ENCODE peak calls at places on chromosomes 6 and 20, in seven cellular contexts. Y is AG04450, U is A549, J is A673, D is NB4, I is HCT116, X is endothelial cell. R is an unnamed sample.

GRCh38 chr6:140590641-140591040 is 1216.2 kb upstream of the CITED2 start:
- DNase-seq in Y (no peak), U (no peak), J (no peak), D (no peak), I (no peak), X (no peak), R (no peak)

GRCh38 chr6:163249651-163250101 is 164.8 kb upstream of the QKI start:
- DNase-seq in Y (no peak), U (no peak), J (no peak), D (peak; percentile 13), I (no peak), X (no peak), R (no peak)

GRCh38 chr6:15682965-15683822 is 20.4 kb upstream of the DTNBP1 start:
- DNase-seq in Y (no peak), U (no peak), J (no peak), D (peak; percentile 72), I (no peak), X (no peak), R (no peak)

GRCh38 chr6:93799226-93799625 is 379.9 kb upstream of the EPHA7 start:
- DNase-seq in Y (no peak), U (no peak), J (no peak), D (no peak), I (no peak), X (no peak), R (no peak)

GRCh38 chr6:132527791-132528190 is 10.3 kb upstream of the TAAR9 start:
- DNase-seq in Y (no peak), U (no peak), J (peak; percentile 69), D (peak; percentile 68), I (peak; percentile 83), X (no peak), R (no peak)

GRCh38 chr6:73768630-73769029 is 72.6 kb downstream of the CD109 start:
- DNase-seq in Y (no peak), U (no peak), J (peak; percentile 36), D (peak; percentile 18), I (no peak), X (no peak), R (no peak)

GRCh38 chr20:3751664-3752385 is 15.7 kb downstream of the ADISSP start:
- DNase-seq in Y (no peak), U (no peak), J (no peak), D (no peak), I (no peak), X (no peak), R (peak; percentile 73)

GRCh38 chr6:27168586-27169443 is 78.7 kb upstream of the PRSS16 start:
- DNase-seq in Y (peak; percentile 84), U (no peak), J (no peak), D (no peak), I (no peak), X (no peak), R (no peak)

GRCh38 chr6:145548941-145549652 is 186.2 kb downstream of the EPM2A start:
- DNase-seq in Y (no peak), U (no peak), J (no peak), D (no peak), I (no peak), X (no peak), R (no peak)

GRCh38 chr6:34393191-34393967 is 910 bp upstream of the NUDT3 start:
- DNase-seq in Y (no peak), U (no peak), J (no peak), D (peak; percentile 85), I (no peak), X (no peak), R (no peak)

GRCh38 chr6:38985839-38986238 is 62.7 kb upstream of the GLP1R start:
- DNase-seq in Y (no peak), U (no peak), J (no peak), D (no peak), I (no peak), X (no peak), R (no peak)

GRCh38 chr6:21613809-21614208 is 20.3 kb downstream of the SOX4 start:
- DNase-seq in Y (no peak), U (no peak), J (no peak), D (no peak), I (no peak), X (no peak), R (no peak)

GRCh38 chr6:28809947-28810654 is 113.7 kb downstream of the TRIM27 start:
- DNase-seq in Y (no peak), U (no peak), J (peak; percentile 68), D (peak; percentile 62), I (no peak), X (no peak), R (no peak)

GRCh38 chr20:51384854-51385253 is 157.7 kb downstream of the NFATC2 start:
- DNase-seq in Y (no peak), U (no peak), J (no peak), D (no peak), I (no peak), X (no peak), R (no peak)
- TF ChIP-seq CTCF in Y (no peak), U (no peak), J (no peak), D (no peak), I (no peak), X (no peak), R (no peak)

GRCh38 chr6:24497254-24497989 is 2.7 kb downstream of the ALDH5A1 start:
- DNase-seq in Y (no peak), U (no peak), J (no peak), D (no peak), I (no peak), X (no peak), R (peak; percentile 69)

GRCh38 chr6:24495516-24495847 is 713 bp downstream of the ALDH5A1 start:
- DNase-seq in Y (no peak), U (peak; percentile 35), J (peak; percentile 30), D (peak; percentile 78), I (peak; percentile 0), X (peak; percentile 41), R (peak; percentile 84)

GRCh38 chr6:24492475-24492874 is 2.3 kb upstream of the ALDH5A1 start:
- DNase-seq in Y (no peak), U (no peak), J (peak; percentile 30), D (no peak), I (no peak), X (peak; percentile 34), R (no peak)

GRCh38 chr6:24493945-24494725 is 634 bp upstream of the ALDH5A1 start:
- DNase-seq in Y (no peak), U (no peak), J (no peak), D (no peak), I (no peak), X (no peak), R (no peak)

DNA sequence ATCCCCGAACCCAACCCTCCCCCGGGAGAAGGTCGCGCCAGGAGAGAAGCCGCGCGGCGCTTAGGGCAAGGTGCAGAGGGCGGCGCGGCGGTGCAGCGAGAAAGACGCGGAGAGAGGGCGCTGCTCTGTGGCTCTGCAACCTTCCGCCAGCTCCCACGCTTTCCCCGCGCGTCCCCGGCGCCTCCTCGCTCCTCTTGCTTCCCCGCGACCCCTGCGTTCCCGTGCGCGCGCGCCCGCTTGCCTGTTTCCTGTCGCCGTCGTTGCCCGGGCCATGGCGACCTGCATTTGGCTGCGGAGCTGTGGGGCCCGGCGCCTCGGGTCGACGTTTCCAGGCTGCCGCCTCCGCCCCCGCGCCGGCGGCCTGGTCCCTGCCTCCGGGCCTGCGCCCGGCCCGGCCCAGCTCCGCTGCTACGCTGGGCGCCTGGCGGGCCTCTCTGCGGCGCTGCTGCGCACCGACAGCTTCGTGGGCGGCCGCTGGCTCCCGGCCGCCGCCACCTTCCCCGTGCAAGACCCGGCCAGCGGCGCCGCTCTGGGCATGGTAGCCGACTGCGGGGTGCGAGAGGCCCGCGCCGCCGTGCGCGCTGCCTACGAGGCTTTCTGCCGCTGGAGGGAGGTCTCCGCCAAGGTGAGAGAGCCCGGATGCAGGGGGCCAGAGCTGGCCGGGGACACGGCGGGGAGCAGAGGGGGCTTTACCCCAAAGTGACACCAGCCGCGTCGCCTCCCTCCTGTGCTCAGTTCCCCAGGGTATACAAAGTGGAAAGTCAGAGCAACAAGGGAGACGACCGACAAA is at the start of gene ALDH5A1:
- DNase-seq in Y (no peak), U (peak; percentile 48), J (peak; percentile 76), D (peak; percentile 90), I (peak; percentile 24), X (peak; percentile 68), R (peak; percentile 87)
- TF ChIP-seq CTCF in Y (peak; percentile 20), U (peak; percentile 27), J (peak; percentile 51), D (peak; percentile 17), I (no peak), X (no peak), R (peak; percentile 62)

GRCh38 chr20:7882076-7882475 is 58.2 kb downstream of the HAO1 start:
- DNase-seq in Y (no peak), U (no peak), J (no peak), D (no peak), I (no peak), X (no peak), R (no peak)
- TF ChIP-seq CTCF in Y (no peak), U (no peak), J (no peak), D (no peak), I (no peak), X (no peak), R (no peak)

DNA sequence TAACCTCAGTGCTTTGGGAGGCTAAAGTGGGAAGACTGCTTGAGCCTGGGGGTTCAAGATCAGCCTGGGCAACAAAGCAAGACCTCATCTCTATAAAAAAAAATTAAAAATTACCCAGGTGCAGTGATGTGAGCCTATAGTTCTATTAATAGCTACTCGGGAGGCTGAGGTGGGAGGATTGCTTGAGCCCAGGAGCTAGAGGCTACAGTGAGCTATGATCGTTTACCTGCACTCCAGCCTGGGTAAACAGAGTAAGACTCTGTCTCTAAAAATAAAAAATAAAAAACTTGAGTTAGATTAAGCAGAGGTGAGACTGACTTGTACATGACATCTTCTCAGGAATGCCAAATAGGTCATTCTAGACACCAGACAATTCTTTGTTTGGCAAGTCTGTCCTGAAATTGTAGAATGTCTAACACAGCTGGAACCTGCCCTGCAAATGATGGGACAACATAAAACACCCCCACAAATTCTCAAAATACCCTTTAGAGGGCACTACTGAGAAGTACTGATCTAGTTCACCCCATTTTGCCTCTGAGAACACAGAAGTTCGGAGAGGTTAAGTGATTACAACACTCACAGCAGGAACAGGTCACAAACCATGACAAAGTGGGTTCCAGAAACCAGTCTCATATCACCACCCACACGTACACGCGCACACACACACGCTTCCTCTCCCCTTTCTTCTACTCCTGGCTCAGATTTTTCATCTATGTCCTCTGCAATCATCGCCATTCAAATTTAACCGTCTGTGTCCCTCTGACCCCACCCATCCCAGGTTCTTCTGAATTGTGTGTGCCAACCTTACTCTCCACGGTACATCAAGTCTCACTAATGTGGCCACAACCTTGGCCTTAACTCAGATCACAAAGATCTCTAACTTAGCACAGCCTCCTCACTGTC is 38.3 kb downstream of the ARHGAP18 start:
- DNase-seq in Y (no peak), U (no peak), J (peak; percentile 53), D (peak; percentile 92), I (no peak), X (no peak), R (peak; percentile 74)
- TF ChIP-seq CTCF in Y (no peak), U (no peak), J (peak; percentile 45), D (peak; percentile 52), I (peak; percentile 24), X (no peak), R (peak; percentile 32)

DNA sequence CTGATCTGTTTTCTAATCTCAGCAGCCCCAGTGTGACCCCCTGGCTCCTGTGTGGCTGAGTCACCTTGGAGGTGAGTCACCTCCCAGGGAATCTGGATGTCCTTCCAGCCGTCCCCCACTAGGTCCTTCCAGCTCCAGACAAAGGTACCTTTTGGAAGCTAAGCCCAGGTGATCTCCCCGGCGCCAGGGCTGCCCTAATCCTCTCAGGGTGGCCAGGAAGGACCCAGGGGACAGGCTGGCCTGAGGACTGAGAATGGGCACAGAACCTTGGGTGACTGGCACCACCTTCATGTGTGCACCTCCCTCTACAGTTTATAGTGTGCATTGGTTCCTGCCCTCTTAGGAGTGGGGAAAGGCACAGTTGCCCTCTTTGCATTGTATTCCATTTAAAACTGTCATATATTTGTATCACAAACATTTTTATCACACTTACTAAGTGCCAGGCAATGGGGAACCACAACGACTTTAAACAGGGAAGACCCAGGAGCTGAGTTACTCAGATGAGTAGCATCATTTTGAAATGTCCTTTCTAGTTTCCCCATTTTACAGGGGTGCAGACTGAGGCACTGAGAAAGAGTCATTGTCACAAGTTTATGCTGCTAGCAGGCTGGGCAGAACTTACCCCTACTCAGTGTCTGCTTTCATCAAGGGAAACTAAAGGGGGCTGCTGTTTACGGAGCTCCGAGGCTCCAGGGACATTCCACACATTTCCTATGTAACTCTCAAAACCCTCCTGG is 2.6 kb upstream of the BPIFB4 start:
- DNase-seq in Y (no peak), U (peak; percentile 39), J (peak; percentile 9), D (peak; percentile 37), I (peak; percentile 35), X (peak; percentile 28), R (no peak)
- TF ChIP-seq CTCF in Y (peak; percentile 11), U (no peak), J (peak; percentile 51), D (peak; percentile 62), I (peak; percentile 52), X (peak; percentile 20), R (no peak)